ENCODE peak calls at places on chromosomes 2 and 18, in six cellular contexts. M is trophoblast cell, E is H9, V is IMR-90, D is mesendoderm, F is neuronal stem cell. G is an unnamed sample.

GRCh38 chr2:204260162-204260877 is 285.0 kb upstream of the PARD3B start:
- DNase-seq in D (peak; percentile 92), M (peak; percentile 83), V (peak; percentile 74), E (peak; percentile 76), F (peak; percentile 85), G (peak; percentile 84)

GRCh38 chr2:173644146-173644545 is 289.5 kb downstream of the CDCA7 start:
- DNase-seq in E (no peak), M (peak; percentile 4), D (no peak), V (peak; percentile 78), F (no peak), G (peak; percentile 64)

GRCh38 chr18:59388817-59389216 is 29.8 kb upstream of the LMAN1 start:
- DNase-seq in D (no peak), V (no peak), M (no peak), E (no peak), F (no peak), G (no peak)

GRCh38 chr2:178306351-178307073 is 112.2 kb downstream of the OSBPL6 start:
- DNase-seq in M (peak; percentile 75), F (peak; percentile 29), V (peak; percentile 58), E (peak; percentile 69), D (peak; percentile 79), G (peak; percentile 47)

GRCh38 chr18:48946329-48946835 is 4.4 kb downstream of the SMAD7 start:
- DNase-seq in F (no peak), V (peak; percentile 81), D (no peak), M (no peak), E (no peak), G (peak; percentile 83)

GRCh38 chr2:117712686-117713085 is 101.8 kb upstream of the DDX18 start:
- DNase-seq in E (no peak), F (no peak), M (no peak), D (no peak), V (no peak), G (no peak)

GRCh38 chr2:165787334-165787733 is 6.7 kb downstream of the GALNT3 start:
- DNase-seq in V (peak; percentile 41), D (no peak), F (no peak), M (no peak), E (no peak), G (no peak)

GRCh38 chr18:37471619-37472018 is 94.0 kb downstream of the CELF4 start:
- DNase-seq in M (no peak), F (no peak), D (no peak), V (no peak), E (no peak), G (no peak)

GRCh38 chr2:190534310-190535118 is at the start of gene NEMP2:
- DNase-seq in V (peak; percentile 16), D (peak; percentile 90), E (peak; percentile 87), F (peak; percentile 83), M (peak; percentile 84), G (peak; percentile 55)
- H3K18ac ChIP-seq in V (peak within 1 kb of the TSS; percentile 83), D (peak within 1 kb of the TSS; percentile 88), E (peak within 1 kb of the TSS; percentile 95), F (peak within 1 kb of the TSS; percentile 92), M (peak within 1 kb of the TSS; percentile 77), G (peak within 1 kb of the TSS; percentile 81)

DNA sequence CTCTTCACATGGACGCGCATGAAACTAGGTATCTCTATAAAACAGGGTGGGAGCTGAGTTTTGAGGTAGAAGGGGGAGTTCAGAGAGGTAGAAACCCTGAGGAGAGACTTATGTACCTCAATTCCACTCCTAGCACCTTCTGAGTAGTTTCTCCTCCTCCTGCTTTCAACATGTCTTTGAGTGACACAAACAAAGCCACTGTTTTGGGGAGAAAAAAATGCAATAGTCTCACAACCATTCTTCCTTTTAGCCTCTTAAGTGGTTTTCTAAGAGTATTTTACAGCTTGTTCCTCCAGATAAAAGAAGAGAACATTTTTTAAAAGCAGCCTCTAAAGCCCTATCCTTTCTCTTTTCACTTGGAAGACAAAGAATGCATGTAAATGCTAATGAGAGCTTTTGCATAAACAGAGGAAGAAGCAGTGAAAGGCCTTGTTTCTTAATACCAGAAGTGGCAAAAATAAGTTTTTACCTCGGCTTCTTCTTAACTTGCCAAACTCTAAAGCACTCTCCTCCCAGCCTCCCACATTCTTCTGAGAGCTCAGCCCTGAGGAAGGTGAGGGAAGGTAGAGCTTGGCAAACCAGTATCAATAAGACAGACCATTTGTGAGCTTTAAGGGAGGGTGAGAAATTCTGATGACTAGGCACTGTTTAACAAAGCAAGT is 1304.4 kb upstream of the ACVR2A start:
- DNase-seq in F (peak; percentile 29), V (no peak), M (no peak), E (peak; percentile 82), D (peak; percentile 98), G (peak; percentile 9)
- H3K18ac ChIP-seq in F (no peak overlapping the region), V (no peak overlapping the region), M (no peak overlapping the region), E (peak overlapping the region; percentile 78), D (peak overlapping the region; percentile 95), G (no peak overlapping the region)

DNA sequence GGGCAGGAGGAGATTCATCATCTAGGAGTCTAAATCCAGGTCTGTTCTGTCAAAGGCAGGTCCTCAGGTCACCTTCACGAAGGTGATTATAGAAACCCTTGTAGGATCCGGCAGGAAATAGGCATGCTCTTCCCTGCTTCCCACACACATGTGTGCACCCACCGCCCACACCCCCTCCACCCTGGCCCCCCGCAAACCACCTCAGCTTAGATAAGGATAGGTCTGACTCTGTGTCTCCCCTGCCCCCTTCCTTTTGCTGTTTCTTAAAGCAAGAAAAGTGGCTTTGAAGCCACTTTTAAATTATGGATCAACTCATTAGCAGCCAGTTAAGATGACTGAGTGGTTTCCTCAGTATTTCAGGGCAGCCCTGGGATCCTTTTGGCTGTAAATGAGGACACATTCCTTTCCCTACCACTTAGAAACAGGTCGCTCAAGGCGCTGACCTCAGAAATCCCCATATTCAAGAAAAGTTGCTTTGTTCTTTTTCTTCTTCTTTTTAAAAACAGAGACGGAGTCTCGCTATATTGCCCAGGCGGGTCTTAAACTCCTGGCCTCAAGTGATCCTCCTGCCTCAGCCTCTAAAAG is 14.5 kb upstream of the CIB4 start:
- DNase-seq in M (no peak), F (no peak), V (no peak), E (peak; percentile 52), D (peak; percentile 67), G (no peak)
- H3K18ac ChIP-seq in M (no peak overlapping the region), F (no peak overlapping the region), V (no peak overlapping the region), E (no peak overlapping the region), D (peak overlapping the region; percentile 20), G (no peak overlapping the region)

DNA sequence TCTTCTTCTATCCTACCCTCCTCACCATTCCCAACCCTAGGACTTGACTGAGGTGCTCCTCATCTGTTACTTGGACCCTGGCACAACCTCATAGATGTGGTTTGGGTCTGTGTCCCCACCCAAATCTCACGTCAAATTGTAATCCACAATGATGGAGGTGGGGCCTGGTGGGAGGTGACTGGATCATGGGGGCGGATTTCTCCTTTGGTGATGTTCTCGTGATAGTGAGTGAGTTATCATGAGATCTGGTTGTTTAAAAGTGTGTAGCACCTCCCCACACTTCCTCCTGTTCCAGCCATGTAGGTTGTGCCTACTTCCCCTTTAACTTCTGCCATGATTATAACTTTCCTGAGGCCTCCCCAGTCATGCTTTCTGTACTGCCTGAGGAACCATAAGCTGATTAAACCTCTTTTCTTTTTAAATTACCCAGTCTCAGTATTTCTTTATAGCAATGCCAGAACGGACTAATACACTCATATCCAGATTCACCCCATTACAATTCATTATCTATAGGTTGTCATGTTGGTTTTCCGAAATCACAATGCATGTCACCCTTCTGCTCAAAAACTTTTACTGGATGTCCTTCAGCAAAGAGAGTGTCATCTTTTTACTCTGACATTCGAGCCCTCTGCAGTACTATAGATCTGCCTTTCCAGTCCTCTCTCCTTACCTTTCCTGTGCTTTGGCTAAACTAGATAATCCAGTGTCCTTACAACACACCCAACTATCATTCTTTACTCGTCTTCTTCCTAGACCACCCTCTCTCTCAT is 45.7 kb downstream of the APOB start:
- DNase-seq in M (no peak), F (no peak), E (no peak), V (no peak), D (no peak), G (no peak)
- H3K18ac ChIP-seq in M (no peak overlapping the region), F (no peak overlapping the region), E (no peak overlapping the region), V (no peak overlapping the region), D (no peak overlapping the region), G (no peak overlapping the region)

GRCh38 chr18:57435851-57436192 is 648 bp downstream of the ONECUT2 start:
- DNase-seq in V (no peak), E (no peak), M (no peak), F (no peak), D (no peak), G (no peak)
- H3K18ac ChIP-seq in V (no peak overlapping the region), E (no peak overlapping the region), M (no peak overlapping the region), F (peak overlapping the region; percentile 71), D (no peak overlapping the region), G (no peak overlapping the region)

GRCh38 chr2:31127931-31128330 is 10.3 kb downstream of the GALNT14 start:
- DNase-seq in M (no peak), E (no peak), D (no peak), F (no peak), V (no peak), G (no peak)
- H3K18ac ChIP-seq in M (no peak overlapping the region), E (no peak overlapping the region), D (no peak overlapping the region), F (no peak overlapping the region), V (no peak overlapping the region), G (no peak overlapping the region)

GRCh38 chr2:15458277-15458676 is 102.9 kb downstream of the NBAS start:
- DNase-seq in M (no peak), F (no peak), E (no peak), D (peak; percentile 59), V (no peak), G (no peak)
- H3K18ac ChIP-seq in M (no peak overlapping the region), F (no peak overlapping the region), E (no peak overlapping the region), D (no peak overlapping the region), V (no peak overlapping the region), G (no peak overlapping the region)

GRCh38 chr2:85243101-85244072 is 84.4 kb downstream of the TGOLN2 start:
- DNase-seq in E (peak; percentile 78), V (no peak), M (peak; percentile 79), F (no peak), D (peak; percentile 80), G (no peak)

GRCh38 chr2:85244798-85245197 is 83.0 kb downstream of the TGOLN2 start:
- DNase-seq in F (no peak), M (no peak), E (no peak), D (no peak), V (no peak), G (no peak)

GRCh38 chr2:85240055-85240454 is 87.7 kb downstream of the TGOLN2 start:
- DNase-seq in V (no peak), D (no peak), M (no peak), F (no peak), E (no peak), G (no peak)

GRCh38 chr2:85239102-85239501 is 88.7 kb downstream of the TGOLN2 start:
- DNase-seq in V (no peak), M (no peak), E (no peak), F (no peak), D (no peak), G (no peak)

DNA sequence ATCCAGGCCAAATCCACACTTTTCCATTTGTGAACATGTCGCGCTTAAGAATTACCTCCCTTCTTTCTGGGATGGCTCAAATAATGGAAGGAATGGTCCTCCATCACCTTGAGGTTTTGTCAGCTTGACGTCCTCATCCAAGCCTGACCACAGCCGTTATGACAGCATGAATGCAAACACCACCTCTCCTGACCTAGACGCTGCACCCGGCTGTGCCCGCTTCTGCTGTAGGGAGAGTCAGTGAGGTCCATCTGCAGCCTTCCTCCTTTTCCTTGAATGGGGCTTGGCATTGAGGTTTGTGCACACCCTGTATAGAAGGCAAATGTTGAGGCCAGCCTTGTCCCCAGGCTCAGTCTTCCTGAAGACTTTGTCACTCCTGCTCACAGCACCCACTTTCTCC is 85.5 kb downstream of the TGOLN2 start:
- DNase-seq in V (no peak), F (no peak), M (no peak), D (no peak), E (no peak), G (no peak)
- H3K18ac ChIP-seq in V (no peak overlapping the region), F (no peak overlapping the region), M (no peak overlapping the region), D (no peak overlapping the region), E (no peak overlapping the region), G (no peak overlapping the region)